ENCODE peak calls at places on chromosomes 3 and 15, in four cellular contexts. E is H9, H is tibial artery, L is body of pancreas. D is an unnamed sample. For H3K27me3, the result is how much of the 10 kb centered on the place peaks cover.

GRCh38 chr3:192372627-192373026 is 354.7 kb downstream of the FGF12 start:
- DNase-seq in L (no peak), H (no peak), E (no peak), D (no peak)

GRCh38 chr3:153138267-153139210 is 23.5 kb upstream of the RAP2B start:
- DNase-seq in L (peak), H (peak), E (peak), D (peak)

GRCh38 chr3:147358144-147358992 is 48.0 kb downstream of the ZIC4 start:
- DNase-seq in H (no peak), E (peak), L (no peak), D (no peak)

GRCh38 chr3:57691411-57692133 is 1.3 kb downstream of the DENND6A start:
- DNase-seq in E (no peak), H (no peak), L (no peak), D (peak)

GRCh38 chr3:69149586-69149985 is 27.2 kb upstream of the LMOD3 start:
- DNase-seq in E (no peak), L (no peak), H (no peak), D (no peak)

GRCh38 chr15:91496754-91497691 is 356.5 kb upstream of the SLCO3A1 start:
- DNase-seq in L (peak), E (no peak), H (no peak), D (peak)

GRCh38 chr3:176926034-176926433 is 271.2 kb downstream of the TBL1XR1 start:
- DNase-seq in H (no peak), E (no peak), L (no peak), D (no peak)

GRCh38 chr3:66236281-66236680 is 15.5 kb downstream of the SLC25A26 start:
- DNase-seq in E (no peak), L (no peak), H (no peak), D (no peak)

GRCh38 chr15:74127954-74128784 is 2.2 kb upstream of the ISLR2 start:
- DNase-seq in H (peak), E (no peak), L (no peak), D (no peak)

GRCh38 chr3:107662109-107662477 is 139.3 kb downstream of the BBX start:
- DNase-seq in H (no peak), E (no peak), L (no peak), D (peak)

GRCh38 chr3:147937341-147937740 is 528.2 kb downstream of the ZIC1 start:
- DNase-seq in L (no peak), E (no peak), H (no peak), D (peak)

GRCh38 chr3:93969443-93969842 is 4.3 kb downstream of the PROS1 start:
- DNase-seq in H (no peak), E (no peak), L (no peak), D (peak)

GRCh38 chr3:146065573-146066006 is 95.4 kb downstream of the PLOD2 start:
- DNase-seq in L (no peak), H (no peak), E (no peak), D (peak)

GRCh38 chr3:169008772-169009358 is 654.6 kb downstream of the MECOM start:
- DNase-seq in L (no peak), E (no peak), H (no peak), D (peak)

GRCh38 chr15:59918994-59919951 is 84.8 kb upstream of the FOXB1 start:
- DNase-seq in L (no peak), E (no peak), H (no peak), D (peak)

GRCh38 chr3:142211034-142211433 is 14.4 kb downstream of the GK5 start:
- DNase-seq in H (no peak), E (peak), L (no peak), D (no peak)

GRCh38 chr3:114929971-114930732 is 216.9 kb downstream of the ZBTB20 start:
- DNase-seq in H (no peak), L (no peak), E (no peak), D (peak)

GRCh38 chr3:176579741-176580185 is 617.5 kb downstream of the TBL1XR1 start:
- DNase-seq in E (no peak), L (no peak), H (no peak), D (no peak)

GRCh38 chr15:43775411-43775965 is 1.3 kb downstream of the ELL3 start:
- DNase-seq in L (peak), H (no peak), E (peak), D (peak)

GRCh38 chr15:99432271-99433025 is 133.3 kb upstream of the MEF2A start:
- DNase-seq in L (no peak), E (no peak), H (peak), D (no peak)

GRCh38 chr15:68309024-68309423 is 31.5 kb downstream of the FEM1B start:
- DNase-seq in H (no peak), L (no peak), E (no peak), D (no peak)

GRCh38 chr3:58955308-58955707 is 94.5 kb downstream of the CFAP20DC start:
- DNase-seq in L (no peak), H (no peak), E (peak), D (no peak)

GRCh38 chr3:138389144-138389601 is 40.8 kb downstream of the MRAS start:
- DNase-seq in L (no peak), H (peak), E (no peak), D (no peak)

GRCh38 chr3:178384302-178384939 is 151.8 kb upstream of the KCNMB2 start:
- DNase-seq in E (no peak), L (no peak), H (no peak), D (no peak)

GRCh38 chr3:43785551-43785950 is 94.8 kb downstream of the ABHD5 start:
- DNase-seq in L (no peak), H (no peak), E (no peak), D (no peak)

GRCh38 chr3:32510075-32510724 is 7.5 kb upstream of the CMTM6 start:
- DNase-seq in H (peak), L (peak), E (peak), D (peak)

GRCh38 chr3:188240189-188240981 is 86.4 kb downstream of the LPP start:
- DNase-seq in H (no peak), E (no peak), L (no peak), D (no peak)

GRCh38 chr3:169865176-169865800 is 4.4 kb downstream of the LRRC31 start:
- DNase-seq in H (no peak), L (no peak), E (no peak), D (no peak)

GRCh38 chr3:9957214-9957613 is 5.0 kb upstream of the PRRT3 start:
- DNase-seq in H (no peak), E (peak), L (no peak), D (no peak)

GRCh38 chr15:101499863-101500713 is 10.6 kb upstream of the PCSK6 start:
- DNase-seq in L (peak), E (no peak), H (no peak), D (no peak)

GRCh38 chr3:27319847-27320526 is 49.2 kb downstream of the NEK10 start:
- DNase-seq in E (no peak), L (peak), H (peak), D (no peak)

GRCh38 chr3:156536524-156537316 is 18.2 kb downstream of the SSR3 start:
- DNase-seq in L (no peak), H (no peak), E (no peak), D (peak)

GRCh38 chr3:190458040-190458439 is 8.3 kb upstream of the TMEM207 start:
- DNase-seq in H (no peak), L (no peak), E (no peak), D (no peak)

GRCh38 chr3:142645236-142645793 is 49.1 kb downstream of the PLS1 start:
- DNase-seq in L (no peak), H (no peak), E (no peak), D (peak)

GRCh38 chr15:78950906-78951840 is 6.3 kb upstream of the CTSH start:
- DNase-seq in E (no peak), L (no peak), H (no peak), D (peak)

GRCh38 chr3:109702252-109702651 is 364.9 kb upstream of the DPPA4 start:
- DNase-seq in L (no peak), H (no peak), E (no peak), D (peak)

GRCh38 chr3:10281951-10282350 is 10.8 kb downstream of the GHRL start:
- DNase-seq in E (no peak), H (no peak), L (no peak), D (no peak)

GRCh38 chr3:119937229-119937628 is 155.3 kb downstream of the NR1I2 start:
- DNase-seq in H (no peak), E (no peak), L (peak), D (no peak)

GRCh38 chr3:160170409-160171370 is 54.5 kb upstream of the C3orf80 start:
- DNase-seq in H (no peak), L (no peak), E (no peak), D (no peak)

GRCh38 chr15:79099692-79100091 is 9.1 kb upstream of the RASGRF1 start:
- DNase-seq in H (no peak), L (no peak), E (peak), D (no peak)

DNA sequence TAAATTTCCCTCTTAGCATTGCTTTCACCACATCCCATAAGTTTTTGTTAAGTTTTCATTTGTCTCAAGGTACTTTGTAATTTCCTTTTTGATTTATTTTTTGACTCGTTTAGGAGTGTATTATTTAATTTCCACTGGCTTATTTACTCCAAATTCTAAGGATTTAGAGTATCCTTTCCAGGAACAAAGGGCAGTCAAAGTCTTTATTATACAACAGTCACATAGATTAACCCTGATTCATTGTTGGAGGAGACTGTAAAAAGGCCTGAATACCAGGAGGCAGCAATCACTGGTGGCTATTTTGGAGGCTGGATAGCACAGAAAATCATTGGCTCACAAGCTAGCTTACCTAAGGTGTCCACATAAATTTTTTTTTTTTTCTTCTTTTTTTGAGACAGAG is 39.9 kb downstream of the OIP5 start:
- DNase-seq in L (no peak), E (no peak), H (no peak), D (no peak)
- H3K27me3 ChIP-seq in L (under half), E (under half), H (under half), D (under half)

GRCh38 chr15:69600556-69601085 is 148.0 kb downstream of the RPLP1 start:
- DNase-seq in L (no peak), E (no peak), H (no peak), D (no peak)
- H3K27me3 ChIP-seq in L (under half), E (under half), H (under half), D (half or more)

DNA sequence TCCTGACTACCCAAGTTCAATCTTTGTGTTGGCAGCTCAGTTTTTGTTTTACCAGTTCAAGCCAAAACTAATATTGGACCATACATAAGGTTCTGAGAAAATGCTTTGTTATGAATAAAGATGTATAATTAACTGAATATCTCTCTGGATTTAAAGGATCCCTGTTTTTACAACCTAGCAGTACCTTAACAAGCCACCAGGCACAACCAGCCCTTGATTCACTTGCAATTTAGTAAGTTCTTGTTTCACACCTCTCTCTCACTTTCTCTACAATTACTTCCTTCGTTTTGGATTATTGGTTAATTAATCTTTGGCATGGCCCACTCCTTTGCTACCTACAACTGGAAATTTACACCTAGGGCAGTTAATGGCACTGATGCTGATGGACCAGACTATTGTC is 531.9 kb downstream of the SQOR start:
- DNase-seq in H (no peak), L (no peak), E (no peak), D (no peak)
- H3K27me3 ChIP-seq in H (under half), L (under half), E (under half), D (under half)

GRCh38 chr3:64686446-64686908 is 1.3 kb downstream of the ADAMTS9 start:
- DNase-seq in E (no peak), L (peak), H (no peak), D (peak)
- H3K27me3 ChIP-seq in E (under half), L (under half), H (under half), D (under half)

GRCh38 chr15:88803241-88803919 is at the start of gene ACAN:
- DNase-seq in L (no peak), H (no peak), E (peak), D (no peak)
- H3K27me3 ChIP-seq in L (under half), H (under half), E (under half), D (under half)

GRCh38 chr3:50472958-50473357 is 30.5 kb downstream of the CACNA2D2 start:
- DNase-seq in E (no peak), L (no peak), H (no peak), D (no peak)
- H3K27me3 ChIP-seq in E (under half), L (under half), H (under half), D (under half)

DNA sequence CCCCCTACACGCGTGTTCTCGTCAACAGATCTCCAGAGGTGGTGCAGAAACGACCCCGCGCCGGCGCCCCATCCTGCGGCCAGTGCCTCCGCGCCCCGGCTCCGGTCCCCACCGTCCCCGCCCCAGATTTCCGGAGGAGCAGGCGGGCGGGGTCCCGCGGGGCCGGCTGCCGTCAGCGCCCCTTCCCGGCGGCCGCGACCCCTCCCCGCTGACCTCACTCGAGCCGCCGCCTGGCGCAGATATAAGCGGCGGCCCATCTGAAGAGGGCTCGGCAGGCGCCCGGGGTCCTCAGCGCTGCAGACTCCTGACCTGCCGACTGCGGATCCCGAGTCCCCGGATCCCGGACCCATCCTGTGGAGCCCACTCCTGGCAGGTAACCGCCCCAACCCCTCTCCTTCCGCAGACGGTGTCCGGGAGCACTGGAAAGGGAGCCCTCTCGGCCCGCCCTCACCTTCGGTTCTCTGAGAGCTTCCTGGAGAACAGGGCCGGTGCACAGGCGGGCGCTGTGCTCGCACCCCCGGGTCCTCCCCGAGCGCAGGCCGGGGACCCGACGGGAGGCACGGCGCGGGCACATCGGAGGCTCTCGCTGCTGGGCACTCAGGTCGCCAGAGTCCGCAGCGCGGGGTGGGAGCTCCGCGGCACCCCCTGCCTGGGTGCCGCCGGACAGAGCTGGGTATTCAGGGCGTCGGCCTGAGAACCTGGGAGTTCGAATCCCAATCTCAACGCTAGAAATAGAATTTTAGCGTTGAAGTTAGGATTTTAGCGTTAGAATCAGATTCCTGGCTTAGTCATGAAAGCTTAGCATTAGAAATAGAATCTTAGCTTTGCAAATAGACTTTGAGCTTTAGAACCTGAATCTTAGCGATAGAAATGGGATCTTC is at the start of gene TRH:
- DNase-seq in L (no peak), H (no peak), E (peak), D (no peak)
- H3K27me3 ChIP-seq in L (under half), H (half or more), E (half or more), D (under half)

GRCh38 chr15:45391746-45392711 is 13.7 kb upstream of the GATM start:
- DNase-seq in E (no peak), L (no peak), H (no peak), D (peak)
- H3K27me3 ChIP-seq in E (under half), L (under half), H (under half), D (under half)